ENCODE peak calls at places on chromosome 3, in eight cellular contexts. A is dorsolateral prefrontal cortex, P is astrocyte of the spinal cord, L is heart right ventricle, D is tibial artery, R is fibroblast of lung, Z is heart left ventricle, C is WERI-Rb-1. N is an unnamed sample.

GRCh38 chr3:53938645-53939044 is 47.0 kb upstream of the SELENOK start:
- DNase-seq in A (no peak), P (peak), L (no peak), D (no peak), R (peak), Z (no peak), C (peak), N (peak)

GRCh38 chr3:182889948-182890629 is 90.2 kb downstream of the DCUN1D1 start:
- DNase-seq in A (no peak), P (no peak), L (no peak), D (no peak), R (no peak), Z (no peak), C (no peak), N (no peak)

GRCh38 chr3:22713936-22714335 is 489.2 kb upstream of the UBE2E2 start:
- DNase-seq in A (no peak), P (peak), L (no peak), D (no peak), R (peak), Z (no peak), C (no peak), N (no peak)

GRCh38 chr3:143109861-143110260 is 9.7 kb upstream of the CHST2 start:
- DNase-seq in A (no peak), P (no peak), L (no peak), D (no peak), R (no peak), Z (no peak), C (no peak), N (no peak)

GRCh38 chr3:48446425-48447193 is at the start of gene ATRIP:
- DNase-seq in A (peak), P (peak), L (peak), D (peak), R (peak), Z (peak), C (peak), N (peak)

GRCh38 chr3:25293736-25294135 is 134.3 kb upstream of the RARB start:
- DNase-seq in A (no peak), P (no peak), L (no peak), D (no peak), R (no peak), Z (no peak), C (no peak), N (no peak)

GRCh38 chr3:111152506-111152905 is 80.9 kb downstream of the NECTIN3 start:
- DNase-seq in A (no peak), P (peak), L (no peak), D (no peak), R (peak), Z (no peak), C (no peak), N (no peak)

GRCh38 chr3:45618081-45618509 is 23.5 kb downstream of the LIMD1 start:
- DNase-seq in A (no peak), P (peak), L (no peak), D (peak), R (peak), Z (no peak), C (no peak), N (no peak)

GRCh38 chr3:23991236-23992050 is 46.4 kb downstream of the NR1D2 start:
- DNase-seq in A (no peak), P (peak), L (no peak), D (no peak), R (peak), Z (no peak), C (no peak), N (no peak)

GRCh38 chr3:27681249-27681748 is 40.8 kb downstream of the EOMES start:
- DNase-seq in A (no peak), P (peak), L (peak), D (no peak), R (peak), Z (no peak), C (peak), N (peak)

GRCh38 chr3:107543666-107544065 is 20.9 kb downstream of the BBX start:
- DNase-seq in A (no peak), P (no peak), L (no peak), D (no peak), R (peak), Z (no peak), C (peak), N (no peak)

GRCh38 chr3:32593903-32594525 is 23.4 kb upstream of the DYNC1LI1 start:
- DNase-seq in A (no peak), P (peak), L (no peak), D (no peak), R (peak), Z (no peak), C (no peak), N (no peak)

GRCh38 chr3:153673853-153674252 is 447.3 kb upstream of the ARHGEF26 start:
- DNase-seq in A (no peak), P (no peak), L (no peak), D (no peak), R (no peak), Z (no peak), C (no peak), N (no peak)

GRCh38 chr3:30538787-30539186 is 67.6 kb upstream of the TGFBR2 start:
- DNase-seq in A (no peak), P (peak), L (no peak), D (no peak), R (peak), Z (no peak), C (no peak), N (no peak)

GRCh38 chr3:129347446-129347845 is 68.8 kb downstream of the HMCES start:
- DNase-seq in A (no peak), P (no peak), L (no peak), D (no peak), R (no peak), Z (no peak), C (no peak), N (no peak)

GRCh38 chr3:191238321-191238817 is 39.3 kb downstream of the OSTN start:
- DNase-seq in A (no peak), P (peak), L (no peak), D (no peak), R (peak), Z (no peak), C (no peak), N (no peak)

GRCh38 chr3:151305081-151305777 is 11.4 kb downstream of the GPR87 start:
- DNase-seq in A (no peak), P (peak), L (no peak), D (peak), R (peak), Z (no peak), C (no peak), N (peak)

GRCh38 chr3:168094877-168095610 is 680 bp downstream of the GOLIM4 start:
- DNase-seq in A (peak), P (peak), L (peak), D (peak), R (peak), Z (peak), C (peak), N (peak)

GRCh38 chr3:6091262-6091661 is 769.7 kb upstream of the GRM7 start:
- DNase-seq in A (no peak), P (no peak), L (no peak), D (no peak), R (no peak), Z (no peak), C (no peak), N (no peak)

GRCh38 chr3:120341658-120342346 is 7.4 kb downstream of the LRRC58 start:
- DNase-seq in A (no peak), P (no peak), L (no peak), D (no peak), R (no peak), Z (no peak), C (no peak), N (no peak)

GRCh38 chr3:13189639-13190375 is 116.6 kb upstream of the IQSEC1 start:
- DNase-seq in A (no peak), P (no peak), L (no peak), D (peak), R (peak), Z (no peak), C (peak), N (peak)

GRCh38 chr3:119918992-119919933 is 137.4 kb downstream of the NR1I2 start:
- DNase-seq in A (no peak), P (no peak), L (no peak), D (no peak), R (no peak), Z (no peak), C (no peak), N (no peak)

GRCh38 chr3:65871305-65872141 is 167.2 kb downstream of the MAGI1 start:
- DNase-seq in A (no peak), P (peak), L (peak), D (peak), R (no peak), Z (peak), C (peak), N (peak)

GRCh38 chr3:4290272-4290893 is 12.8 kb upstream of the SETMAR start:
- DNase-seq in A (no peak), P (peak), L (no peak), D (peak), R (peak), Z (no peak), C (peak), N (peak)

GRCh38 chr3:112017081-112017480 is 17.5 kb upstream of the TMPRSS7 start:
- DNase-seq in A (no peak), P (no peak), L (no peak), D (no peak), R (no peak), Z (no peak), C (no peak), N (no peak)

GRCh38 chr3:71629289-71630252 is 46.0 kb upstream of the FOXP1 start:
- DNase-seq in A (no peak), P (peak), L (peak), D (peak), R (peak), Z (peak), C (no peak), N (peak)

GRCh38 chr3:126540342-126540849 is 16.4 kb downstream of the CHST13 start:
- DNase-seq in A (peak), P (peak), L (peak), D (peak), R (peak), Z (peak), C (peak), N (peak)

GRCh38 chr3:111087924-111088469 is 16.4 kb downstream of the NECTIN3 start:
- DNase-seq in A (no peak), P (no peak), L (no peak), D (no peak), R (no peak), Z (no peak), C (no peak), N (no peak)

GRCh38 chr3:16978234-16978920 is 93.6 kb downstream of the PLCL2 start:
- DNase-seq in A (no peak), P (peak), L (no peak), D (no peak), R (peak), Z (no peak), C (no peak), N (no peak)

GRCh38 chr3:137514853-137515252 is 249.3 kb upstream of the SOX14 start:
- DNase-seq in A (no peak), P (no peak), L (no peak), D (no peak), R (no peak), Z (no peak), C (no peak), N (no peak)
- TF ChIP-seq CTCF in A (no peak), P (no peak), L (no peak), D (no peak), R (no peak), Z (no peak), C (peak), N (no peak)

GRCh38 chr3:288383-288782 is 91.8 kb downstream of the CHL1 start:
- DNase-seq in A (no peak), P (no peak), L (no peak), D (no peak), R (no peak), Z (no peak), C (no peak), N (no peak)

GRCh38 chr3:291028-291427 is 94.5 kb downstream of the CHL1 start:
- DNase-seq in A (no peak), P (no peak), L (no peak), D (no peak), R (no peak), Z (no peak), C (no peak), N (no peak)

GRCh38 chr3:294096-294495 is 97.5 kb downstream of the CHL1 start:
- DNase-seq in A (no peak), P (no peak), L (no peak), D (no peak), R (no peak), Z (no peak), C (no peak), N (no peak)

GRCh38 chr3:294581-294980 is 98.0 kb downstream of the CHL1 start:
- DNase-seq in A (no peak), P (no peak), L (no peak), D (no peak), R (no peak), Z (no peak), C (no peak), N (no peak)

DNA sequence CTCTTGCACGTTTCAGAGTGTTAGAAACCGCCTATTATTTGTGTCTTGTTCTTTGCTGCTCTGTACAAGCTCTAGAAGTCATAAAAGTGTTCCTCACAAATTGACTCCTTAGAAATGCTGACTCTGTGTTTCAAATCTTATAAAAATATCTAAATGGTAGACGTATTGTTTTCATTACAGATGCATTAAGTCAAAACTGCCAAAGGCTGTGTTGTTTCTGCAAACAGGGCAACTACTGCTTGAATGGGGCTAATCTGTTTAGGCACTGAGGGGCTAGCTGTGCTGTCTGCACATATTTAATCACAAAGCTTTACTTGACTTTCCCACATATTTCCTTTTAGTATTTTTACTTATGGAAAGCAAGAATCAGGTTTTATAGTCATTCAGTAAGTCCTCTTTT is 95.5 kb downstream of the CHL1 start:
- DNase-seq in A (no peak), P (no peak), L (no peak), D (no peak), R (no peak), Z (no peak), C (no peak), N (no peak)
- TF ChIP-seq CTCF in A (no peak), P (no peak), L (no peak), D (no peak), R (no peak), Z (no peak), C (no peak), N (no peak)

GRCh38 chr3:29279830-29280229 is 1.0 kb upstream of the RBMS3 start:
- DNase-seq in A (no peak), P (no peak), L (no peak), D (no peak), R (peak), Z (peak), C (no peak), N (no peak)

GRCh38 chr3:29282431-29283296 is 1.8 kb downstream of the RBMS3 start:
- DNase-seq in A (no peak), P (peak), L (no peak), D (no peak), R (peak), Z (no peak), C (no peak), N (no peak)

GRCh38 chr3:29281265-29282228 is 676 bp downstream of the RBMS3 start:
- DNase-seq in A (no peak), P (peak), L (peak), D (peak), R (peak), Z (peak), C (no peak), N (peak)

GRCh38 chr3:29279276-29279675 is 1.6 kb upstream of the RBMS3 start:
- DNase-seq in A (no peak), P (no peak), L (no peak), D (no peak), R (no peak), Z (no peak), C (no peak), N (no peak)

DNA sequence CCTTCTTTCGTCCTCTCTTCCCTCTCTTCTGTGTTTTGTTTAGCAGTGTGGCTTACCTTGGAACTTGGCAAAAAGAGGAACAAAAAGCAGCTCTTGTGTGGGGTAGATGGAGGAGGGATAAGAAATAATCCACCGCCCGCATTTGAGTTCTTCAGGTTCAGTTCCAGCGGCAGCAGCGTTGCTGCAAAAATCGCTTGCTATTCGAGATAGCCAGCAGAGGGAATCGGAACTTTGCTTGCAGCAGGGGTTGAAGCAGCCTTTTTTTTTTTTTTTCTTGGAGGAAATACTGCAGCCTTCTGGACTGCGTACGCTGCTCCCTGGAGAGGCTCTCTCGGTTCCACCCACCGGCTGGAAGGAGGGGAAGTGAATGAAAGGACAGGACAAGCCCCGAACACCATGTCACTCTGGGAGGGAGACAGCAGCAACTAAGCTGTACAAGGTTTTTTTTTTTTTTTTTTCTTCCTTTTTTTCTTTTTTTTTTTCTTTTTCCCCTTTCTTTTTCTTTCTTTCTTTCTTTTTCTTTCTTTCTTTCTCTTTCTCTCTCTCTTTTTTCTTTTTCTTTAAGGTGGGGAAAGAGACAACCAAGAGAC is at the start of gene RBMS3:
- DNase-seq in A (peak), P (peak), L (peak), D (peak), R (peak), Z (peak), C (peak), N (peak)
- TF ChIP-seq CTCF in A (no peak), P (peak), L (peak), D (peak), R (peak), Z (peak), C (no peak), N (peak)

DNA sequence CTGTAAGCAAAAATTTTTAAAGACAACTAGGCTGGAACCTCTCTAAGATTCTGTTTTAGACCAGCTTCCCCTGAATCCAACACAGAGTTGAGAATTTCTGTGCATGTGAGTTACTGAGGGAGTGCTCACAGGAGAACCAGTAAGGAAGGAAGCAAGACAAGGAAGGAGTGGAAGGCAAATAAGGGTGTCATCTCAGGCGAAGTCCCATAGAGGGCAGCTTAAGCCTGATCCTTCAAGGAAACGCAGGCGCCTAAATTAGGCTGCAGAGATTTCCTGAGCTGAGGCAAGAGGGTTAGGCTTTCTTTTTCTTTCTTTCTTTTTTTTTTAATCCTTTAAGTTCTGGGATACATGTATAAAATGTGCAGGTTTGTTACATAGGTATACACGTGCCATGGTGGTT is 36.2 kb upstream of the COL6A6 start:
- DNase-seq in A (no peak), P (peak), L (peak), D (no peak), R (peak), Z (peak), C (peak), N (no peak)
- TF ChIP-seq CTCF in A (no peak), P (peak), L (peak), D (peak), R (peak), Z (peak), C (peak), N (peak)

GRCh38 chr3:185716436-185717090 is 108.3 kb downstream of the IGF2BP2 start:
- DNase-seq in A (no peak), P (no peak), L (no peak), D (no peak), R (no peak), Z (no peak), C (no peak), N (no peak)

GRCh38 chr3:185717121-185717520 is 107.7 kb downstream of the IGF2BP2 start:
- DNase-seq in A (no peak), P (peak), L (no peak), D (no peak), R (peak), Z (no peak), C (no peak), N (peak)

GRCh38 chr3:185720326-185720725 is 104.5 kb downstream of the IGF2BP2 start:
- DNase-seq in A (no peak), P (no peak), L (no peak), D (no peak), R (no peak), Z (no peak), C (no peak), N (no peak)

GRCh38 chr3:185717627-185718330 is 107.1 kb downstream of the IGF2BP2 start:
- DNase-seq in A (no peak), P (no peak), L (no peak), D (no peak), R (peak), Z (no peak), C (no peak), N (no peak)

GRCh38 chr3:185718736-185719456 is 105.9 kb downstream of the IGF2BP2 start:
- DNase-seq in A (no peak), P (no peak), L (no peak), D (no peak), R (no peak), Z (no peak), C (no peak), N (no peak)
- TF ChIP-seq CTCF in A (no peak), P (no peak), L (no peak), D (no peak), R (no peak), Z (no peak), C (no peak), N (no peak)

GRCh38 chr3:124492824-124493223 is 237.4 kb upstream of the UMPS start:
- DNase-seq in A (no peak), P (peak), L (no peak), D (no peak), R (peak), Z (no peak), C (peak), N (peak)
- TF ChIP-seq CTCF in A (peak), P (peak), L (peak), D (peak), R (no peak), Z (peak), C (peak), N (peak)